ENCODE peak calls at places on chromosome 20, in four cellular contexts. K is HCT116, C is endodermal cell, I is upper lobe of right lung. F is an unnamed sample.
A peak's percentile ranks its signal among the peaks of the same experiment; 100 is the strongest.

GRCh38 chr20:58169441-58169840 is 59.0 kb downstream of the ANKRD60 start:
- DNase-seq in K (no peak), C (no peak), I (no peak), F (no peak)

GRCh38 chr20:59754551-59754950 is 150.2 kb downstream of the PHACTR3 start:
- DNase-seq in K (no peak), C (no peak), I (no peak), F (no peak)

GRCh38 chr20:52078289-52078688 is 113.3 kb downstream of the ZFP64 start:
- DNase-seq in K (no peak), C (no peak), I (no peak), F (no peak)

GRCh38 chr20:51447097-51447764 is 95.3 kb downstream of the NFATC2 start:
- DNase-seq in K (peak; percentile 86), C (no peak), I (no peak), F (peak; percentile 37)

GRCh38 chr20:57450419-57450818 is 59.2 kb downstream of the RBM38 start:
- DNase-seq in K (no peak), C (no peak), I (peak; percentile 82), F (no peak)

GRCh38 chr20:19757487-19757972 is 528 bp upstream of the RIN2 start:
- DNase-seq in K (no peak), C (peak; percentile 88), I (peak; percentile 91), F (peak; percentile 93)

GRCh38 chr20:20603339-20603990 is 109.0 kb downstream of the RALGAPA2 start:
- DNase-seq in K (no peak), C (peak; percentile 55), I (no peak), F (no peak)

GRCh38 chr20:58717278-58718091 is 24.9 kb downstream of the NPEPL1 start:
- DNase-seq in K (no peak), C (peak; percentile 40), I (no peak), F (peak; percentile 20)

GRCh38 chr20:52974155-52974554 is 2.0 kb downstream of the TSHZ2 start:
- DNase-seq in K (no peak), C (no peak), I (no peak), F (no peak)

GRCh38 chr20:13221673-13222318 is 722 bp downstream of the ISM1 start:
- DNase-seq in K (peak; percentile 13), C (peak; percentile 89), I (peak; percentile 80), F (peak; percentile 55)
- TF ChIP-seq CTCF in K (peak; percentile 6), C (peak; percentile 49), I (no peak), F (no peak)

GRCh38 chr20:35317416-35317815 is 25.2 kb upstream of the FAM83C start:
- DNase-seq in K (no peak), C (no peak), I (no peak), F (no peak)

GRCh38 chr20:35316086-35316485 is 23.9 kb upstream of the FAM83C start:
- DNase-seq in K (no peak), C (no peak), I (no peak), F (no peak)

GRCh38 chr20:35312348-35312747 is 20.1 kb upstream of the FAM83C start:
- DNase-seq in K (peak; percentile 62), C (no peak), I (no peak), F (no peak)

GRCh38 chr20:35315199-35316020 is 23.2 kb upstream of the FAM83C start:
- DNase-seq in K (no peak), C (no peak), I (no peak), F (no peak)

DNA sequence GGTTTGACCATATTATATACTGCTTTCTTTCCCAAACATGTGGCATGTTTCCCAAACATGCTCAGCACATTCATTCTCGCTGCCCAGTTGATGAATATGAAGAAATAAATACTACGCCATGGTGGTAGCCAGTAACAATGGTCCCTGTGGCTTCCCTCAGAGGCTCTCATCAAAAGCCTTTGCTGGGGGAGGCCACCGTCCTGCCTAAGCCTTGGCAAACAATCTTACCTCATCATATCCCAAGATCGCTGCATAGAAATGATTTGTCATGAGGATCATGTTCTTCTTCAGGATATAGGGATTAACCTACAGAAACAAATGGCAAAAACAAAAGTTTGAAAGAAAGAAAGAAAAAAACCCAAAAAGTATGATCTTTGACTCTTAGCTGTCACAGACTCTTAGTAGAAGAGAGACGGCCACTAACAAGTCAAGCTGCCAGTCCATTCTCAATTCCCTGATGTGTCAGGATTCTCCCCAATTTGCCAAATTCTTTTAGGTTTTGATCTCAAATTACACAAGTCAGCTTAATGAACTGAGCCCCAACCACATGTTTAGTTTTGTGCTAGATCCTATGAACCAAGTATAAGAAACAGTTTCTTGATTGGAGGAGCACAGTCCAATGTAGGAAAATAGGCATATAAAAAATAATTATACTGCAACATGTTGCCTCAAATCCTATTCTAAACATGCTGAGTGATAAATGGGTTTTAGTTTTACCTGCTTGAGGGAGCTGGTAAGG is 22.4 kb upstream of the FAM83C start:
- DNase-seq in K (no peak), C (no peak), I (no peak), F (no peak)
- H3K4me1 ChIP-seq in K (peaks cover 71% of the 10 kb centered on the region), C (no peaks in the 10 kb centered on the region), I (no peaks in the 10 kb centered on the region), F (peaks cover 4% of the 10 kb centered on the region)

GRCh38 chr20:47021850-47022249 is 127.2 kb downstream of the EYA2 start:
- DNase-seq in K (no peak), C (no peak), I (no peak), F (no peak)

GRCh38 chr20:47019106-47019824 is 124.6 kb downstream of the EYA2 start:
- DNase-seq in K (no peak), C (no peak), I (no peak), F (no peak)

GRCh38 chr20:47018381-47018780 is 123.7 kb downstream of the EYA2 start:
- DNase-seq in K (no peak), C (no peak), I (no peak), F (no peak)

GRCh38 chr20:47016068-47016664 is 121.5 kb downstream of the EYA2 start:
- DNase-seq in K (no peak), C (no peak), I (peak; percentile 30), F (no peak)

DNA sequence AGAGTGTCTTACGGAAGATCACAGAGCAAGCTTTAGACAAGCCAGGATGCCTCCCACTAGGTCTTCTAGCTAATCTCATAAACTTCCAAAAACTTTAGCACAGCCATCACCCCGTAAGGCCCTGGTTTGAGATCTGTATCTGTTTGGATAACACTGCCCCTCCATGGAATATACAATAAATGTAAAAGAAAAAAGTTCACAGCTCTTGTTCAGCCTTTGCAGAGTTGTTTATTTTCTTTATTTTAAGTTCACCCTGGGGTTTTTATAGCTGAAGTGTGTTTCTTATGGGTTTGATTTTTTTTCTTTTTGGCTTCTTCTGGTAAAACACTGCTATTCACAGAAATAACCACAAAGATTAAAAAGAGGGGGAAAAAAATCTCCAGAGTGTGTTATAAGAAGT is 125.6 kb downstream of the EYA2 start:
- DNase-seq in K (no peak), C (no peak), I (no peak), F (no peak)
- TF ChIP-seq CTCF in K (no peak), C (no peak), I (no peak), F (no peak)

DNA sequence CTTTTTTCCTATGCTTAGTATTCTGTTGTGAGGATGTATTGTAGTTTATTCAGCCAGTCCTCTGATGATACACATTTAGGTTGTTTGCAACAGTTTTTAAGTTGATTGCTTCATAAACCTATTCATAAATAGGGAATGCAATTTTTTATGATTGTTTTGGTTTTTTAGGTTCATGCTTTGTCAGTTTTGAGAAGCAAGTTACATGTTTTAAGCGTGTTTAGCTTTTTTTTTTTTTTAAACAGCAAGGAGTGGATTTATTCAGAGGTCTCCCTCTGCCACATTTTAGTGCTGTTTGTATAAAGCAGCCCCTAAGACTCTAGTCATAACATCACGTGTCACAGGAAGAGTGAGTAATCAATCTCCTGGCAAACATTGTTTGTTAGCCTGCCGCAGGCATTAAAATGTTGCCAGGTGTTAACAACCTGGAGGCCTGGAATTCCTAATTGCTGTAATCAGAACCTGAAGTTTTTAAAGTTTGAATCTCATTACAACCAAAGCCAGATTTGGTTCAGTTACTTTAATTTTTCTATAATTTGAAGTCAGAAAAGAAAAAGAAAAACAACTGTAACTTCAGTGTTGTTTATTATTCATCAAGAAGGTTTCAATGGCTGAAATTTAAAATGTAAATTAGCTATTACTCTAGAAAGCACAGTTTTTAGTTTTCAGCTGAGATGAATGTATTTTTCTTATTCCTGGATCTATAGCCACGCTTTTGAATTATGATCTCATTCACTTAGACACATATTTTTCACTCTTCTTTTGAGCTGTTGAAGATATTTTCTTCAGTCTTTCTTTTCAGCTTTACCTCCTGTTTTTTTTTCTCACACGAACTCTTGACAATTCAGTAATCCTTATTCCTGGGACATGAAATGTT is 59.2 kb downstream of the KCNS1 start:
- DNase-seq in K (peak; percentile 66), C (peak; percentile 71), I (no peak), F (peak; percentile 31)
- H3K4me1 ChIP-seq in K (peaks cover 20% of the 10 kb centered on the region), C (peaks cover 7% of the 10 kb centered on the region), I (peaks cover 26% of the 10 kb centered on the region), F (peaks cover 12% of the 10 kb centered on the region)

DNA sequence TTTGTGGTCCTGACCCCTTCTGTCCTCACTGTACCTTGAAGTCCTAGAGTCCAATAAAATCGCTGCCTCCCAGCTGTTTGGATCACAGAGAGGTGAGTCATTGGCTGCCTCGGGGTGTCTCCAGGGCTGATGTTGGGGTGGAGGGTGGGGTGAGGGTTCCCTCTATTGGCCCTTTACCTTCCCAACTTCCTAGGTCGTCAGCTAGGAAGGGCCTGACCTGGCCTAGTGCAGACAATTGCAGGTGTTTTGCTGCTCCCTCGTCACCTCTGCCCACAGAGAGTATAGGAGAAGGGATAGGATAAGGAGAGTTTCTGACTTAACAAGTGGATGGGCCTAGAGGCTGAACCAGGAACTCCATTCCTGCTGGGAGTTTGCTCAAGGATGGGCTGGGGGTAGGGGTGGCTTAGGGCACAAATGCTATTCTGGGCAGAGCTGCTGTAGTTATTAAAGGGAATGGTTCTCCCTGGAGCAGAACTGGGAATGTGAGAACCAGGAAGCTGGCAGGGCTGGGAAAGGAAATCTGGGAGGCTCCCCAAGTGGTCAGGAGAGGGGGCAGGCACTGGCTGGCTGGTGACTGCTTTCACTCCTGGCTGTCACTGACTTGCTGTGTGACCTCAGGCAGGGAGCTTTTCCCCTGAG is 1.4 kb downstream of the TP53INP2 start:
- DNase-seq in K (no peak), C (peak; percentile 62), I (no peak), F (peak; percentile 73)
- TF ChIP-seq CTCF in K (no peak), C (peak; percentile 45), I (no peak), F (peak; percentile 7)

DNA sequence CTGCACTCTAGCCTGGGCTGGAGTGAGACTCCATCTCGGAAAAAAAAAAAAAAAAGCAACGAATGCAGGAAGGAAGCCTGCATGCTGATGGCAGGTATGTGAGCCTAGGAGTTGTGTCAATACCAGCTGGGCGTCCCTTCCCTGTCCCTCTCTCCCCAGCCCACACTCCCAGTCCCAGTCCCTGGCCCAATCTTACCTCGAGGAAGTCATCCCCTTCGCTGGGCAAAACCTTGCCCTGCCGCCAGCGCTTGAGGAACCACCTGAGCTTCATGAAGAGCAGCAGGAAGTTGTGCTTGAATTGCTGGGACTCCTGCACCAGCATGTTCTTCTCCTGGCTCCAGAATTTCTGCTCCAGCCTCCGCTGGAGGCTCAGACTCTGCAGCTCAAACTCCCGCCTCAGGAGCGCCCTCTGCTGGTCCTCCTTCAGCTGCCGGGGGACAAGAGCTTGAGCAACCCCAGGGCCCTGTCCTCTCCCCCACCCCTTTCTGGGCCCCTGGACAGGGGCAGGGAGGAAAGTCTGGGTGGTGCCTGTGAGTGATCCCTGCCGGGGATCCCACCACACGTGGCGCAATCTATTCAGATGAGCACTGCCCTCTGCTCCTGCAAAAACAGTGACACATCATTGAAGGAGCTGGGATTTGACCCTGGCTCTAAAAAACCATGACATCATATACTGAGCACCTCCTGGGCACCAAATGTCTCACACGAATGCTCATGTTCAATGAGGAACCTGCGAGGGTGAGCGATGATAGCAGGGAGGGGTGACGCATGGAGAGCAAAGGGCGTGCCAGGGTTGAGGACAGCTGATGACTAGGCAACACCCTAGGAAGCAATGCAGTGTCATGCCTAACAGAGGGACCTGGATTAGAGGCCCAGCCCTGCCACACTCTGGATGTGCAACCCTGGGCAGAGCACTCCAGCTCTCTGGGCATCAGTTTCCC is 35.0 kb upstream of the DSN1 start:
- DNase-seq in K (peak; percentile 42), C (peak; percentile 92), I (peak; percentile 83), F (peak; percentile 84)
- H3K4me1 ChIP-seq in K (no peaks in the 10 kb centered on the region), C (no peaks in the 10 kb centered on the region), I (no peaks in the 10 kb centered on the region), F (peaks cover 13% of the 10 kb centered on the region)

F was measured in mucosa of descending colon.